ENCODE peak calls at places on chromosome 16, in eight cellular contexts. A, D, L, O, P, Y, H and M are unnamed samples. For H3K27me3, the result is how much of the 10 kb centered on the place peaks cover.

GRCh38 chr16:69118468-69118867 is 13.0 kb downstream of the HAS3 start:
- DNase-seq in A (no peak), D (no peak), L (no peak), O (no peak), P (no peak), Y (no peak), H (no peak), M (no peak)

GRCh38 chr16:19532601-19533000 is 8.9 kb downstream of the CCP110 start:
- DNase-seq in A (no peak), D (no peak), L (no peak), O (no peak), P (no peak), Y (no peak), H (no peak), M (no peak)

GRCh38 chr16:87702325-87702811 is 63.4 kb downstream of the KLHDC4 start:
- DNase-seq in A (no peak), D (no peak), L (peak), O (no peak), P (no peak), Y (no peak), H (no peak), M (peak)

GRCh38 chr16:9813665-9814064 is 368.6 kb downstream of the GRIN2A start:
- DNase-seq in A (no peak), D (no peak), L (no peak), O (no peak), P (no peak), Y (no peak), H (no peak), M (no peak)

GRCh38 chr16:85168732-85169256 is 56.5 kb upstream of the CIBAR2 start:
- DNase-seq in A (peak), D (peak), L (peak), O (peak), P (peak), Y (no peak), H (no peak), M (peak)

GRCh38 chr16:19210175-19210924 is 42.3 kb downstream of the SYT17 start:
- DNase-seq in A (no peak), D (no peak), L (no peak), O (no peak), P (no peak), Y (no peak), H (no peak), M (no peak)

GRCh38 chr16:79509221-79509631 is 91.3 kb downstream of the MAF start:
- DNase-seq in A (peak), D (peak), L (peak), O (peak), P (no peak), Y (no peak), H (peak), M (peak)

GRCh38 chr16:58511933-58512815 is 3.1 kb upstream of the SETD6 start:
- DNase-seq in A (peak), D (peak), L (peak), O (peak), P (peak), Y (no peak), H (peak), M (peak)

GRCh38 chr16:12337776-12338655 is 361.5 kb downstream of the SNX29 start:
- DNase-seq in A (no peak), D (no peak), L (no peak), O (no peak), P (no peak), Y (no peak), H (no peak), M (no peak)

GRCh38 chr16:4892356-4893102 is 44.4 kb downstream of the PPL start:
- DNase-seq in A (no peak), D (peak), L (no peak), O (no peak), P (no peak), Y (no peak), H (no peak), M (no peak)

GRCh38 chr16:89456412-89456811 is 33.9 kb downstream of the ANKRD11 start:
- DNase-seq in A (no peak), D (no peak), L (no peak), O (no peak), P (no peak), Y (no peak), H (no peak), M (no peak)

GRCh38 chr16:84284168-84284722 is 10.4 kb upstream of the WFDC1 start:
- DNase-seq in A (peak), D (peak), L (peak), O (no peak), P (peak), Y (no peak), H (no peak), M (peak)

GRCh38 chr16:80802902-80803301 is 1.5 kb downstream of the CDYL2 start:
- DNase-seq in A (no peak), D (no peak), L (no peak), O (no peak), P (no peak), Y (no peak), H (no peak), M (no peak)

GRCh38 chr16:64964126-64964540 is 157.7 kb downstream of the CDH11 start:
- DNase-seq in A (no peak), D (no peak), L (no peak), O (no peak), P (no peak), Y (no peak), H (no peak), M (no peak)

GRCh38 chr16:87652799-87653198 is 50.5 kb downstream of the JPH3 start:
- DNase-seq in A (no peak), D (no peak), L (no peak), O (no peak), P (no peak), Y (no peak), H (no peak), M (no peak)

GRCh38 chr16:68786685-68787418 is 49.8 kb downstream of the CDH1 start:
- DNase-seq in A (no peak), D (peak), L (peak), O (peak), P (no peak), Y (no peak), H (no peak), M (peak)

GRCh38 chr16:48366165-48367093 is 18.8 kb downstream of the SIAH1 start:
- DNase-seq in A (peak), D (no peak), L (peak), O (no peak), P (no peak), Y (no peak), H (no peak), M (peak)

GRCh38 chr16:79601092-79601977 is 798 bp upstream of the MAF start:
- DNase-seq in A (peak), D (peak), L (peak), O (peak), P (no peak), Y (no peak), H (no peak), M (peak)

GRCh38 chr16:64910351-64910750 is 211.5 kb downstream of the CDH11 start:
- DNase-seq in A (peak), D (peak), L (no peak), O (no peak), P (peak), Y (no peak), H (no peak), M (peak)

GRCh38 chr16:88282221-88283041 is 100.3 kb upstream of the ZNF469 start:
- DNase-seq in A (no peak), D (no peak), L (no peak), O (no peak), P (no peak), Y (no peak), H (no peak), M (no peak)

GRCh38 chr16:69311533-69312388 is 611 bp downstream of the VPS4A start:
- DNase-seq in A (peak), D (no peak), L (peak), O (peak), P (no peak), Y (no peak), H (no peak), M (peak)

GRCh38 chr16:57084257-57084770 is 8.1 kb upstream of the CPNE2 start:
- DNase-seq in A (peak), D (peak), L (peak), O (peak), P (peak), Y (peak), H (peak), M (peak)

GRCh38 chr16:75555213-75555706 is 792 bp downstream of the TMEM231 start:
- DNase-seq in A (peak), D (peak), L (peak), O (peak), P (peak), Y (no peak), H (peak), M (peak)

GRCh38 chr16:27431773-27432599 is 30.0 kb downstream of the IL21R start:
- DNase-seq in A (no peak), D (peak), L (no peak), O (no peak), P (no peak), Y (no peak), H (no peak), M (no peak)

GRCh38 chr16:27429981-27430441 is 28.0 kb downstream of the IL21R start:
- DNase-seq in A (no peak), D (peak), L (no peak), O (no peak), P (no peak), Y (no peak), H (no peak), M (no peak)

GRCh38 chr16:27430512-27430911 is 28.5 kb downstream of the IL21R start:
- DNase-seq in A (no peak), D (peak), L (no peak), O (no peak), P (no peak), Y (no peak), H (no peak), M (no peak)

GRCh38 chr16:27432600-27432957 is 30.6 kb downstream of the IL21R start:
- DNase-seq in A (no peak), D (peak), L (no peak), O (no peak), P (no peak), Y (no peak), H (no peak), M (no peak)

DNA sequence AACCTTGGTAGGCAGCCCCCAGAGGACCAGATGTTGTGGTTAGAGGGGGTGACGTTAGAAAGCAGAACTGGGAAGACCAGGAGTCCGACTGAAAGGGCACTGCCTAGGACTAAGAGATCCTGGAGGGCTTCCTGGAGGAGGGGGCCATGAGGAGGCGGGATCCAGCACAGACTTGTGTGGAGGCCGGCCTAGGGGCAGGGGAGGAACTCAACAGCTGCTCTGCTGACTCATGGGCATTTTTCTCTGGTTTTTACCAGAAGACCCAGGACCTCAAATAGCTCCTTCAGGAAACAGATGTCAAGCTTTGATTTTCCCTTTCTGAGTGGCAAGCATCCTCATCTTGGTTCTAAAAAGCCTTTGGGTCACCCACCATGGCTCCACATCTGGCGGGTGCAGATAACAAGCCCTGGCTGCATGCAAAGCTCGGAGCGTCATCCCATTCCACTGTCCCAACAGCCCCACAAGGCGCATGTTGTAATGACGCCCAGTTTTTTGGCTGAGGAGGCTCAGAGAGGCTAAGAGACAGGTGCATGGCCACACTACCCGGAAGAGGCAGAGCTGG is 29.0 kb downstream of the IL21R start:
- DNase-seq in A (no peak), D (peak), L (no peak), O (no peak), P (no peak), Y (no peak), H (no peak), M (no peak)
- TF ChIP-seq POLR2A in A (no peak), D (no peak), L (no peak), O (no peak), P (no peak), Y (no peak), H (no peak), M (no peak)

DNA sequence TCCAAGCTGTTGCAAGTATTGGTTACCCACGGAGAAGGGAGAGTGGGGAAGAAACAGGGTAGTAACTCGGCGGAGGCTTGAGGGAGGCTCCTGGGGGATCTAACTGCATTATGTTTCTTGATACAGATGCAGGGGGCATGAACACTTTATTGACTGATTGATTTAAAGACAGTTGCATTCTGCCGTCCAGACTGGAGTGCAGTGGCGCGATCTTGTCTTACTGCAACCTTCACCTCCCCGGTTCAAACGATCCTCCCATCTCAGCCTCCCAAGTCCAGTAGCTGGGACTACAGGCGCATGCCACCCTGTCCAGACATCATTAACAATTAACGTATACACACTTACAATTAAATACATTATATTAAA is 15.1 kb upstream of the ERN2 start:
- DNase-seq in A (no peak), D (no peak), L (no peak), O (no peak), P (no peak), Y (no peak), H (no peak), M (no peak)
- TF ChIP-seq CTCF in A (no peak), D (no peak), L (no peak), O (no peak), P (no peak), Y (peak), H (no peak), M (no peak)

GRCh38 chr16:67657751-67658518 is 2.1 kb downstream of the ACD start:
- DNase-seq in A (no peak), D (no peak), L (no peak), O (no peak), P (no peak), Y (no peak), H (no peak), M (no peak)
- H3K27me3 ChIP-seq in A (under half), D (under half), L (under half), O (under half), P (under half), Y (under half), H (under half), M (under half)

GRCh38 chr16:379183-379960 is 2.4 kb downstream of the PGAP6 start:
- DNase-seq in A (no peak), D (no peak), L (peak), O (peak), P (no peak), Y (no peak), H (peak), M (peak)

GRCh38 chr16:380837-381787 is 666 bp downstream of the PGAP6 start:
- DNase-seq in A (no peak), D (no peak), L (no peak), O (peak), P (no peak), Y (no peak), H (no peak), M (peak)

GRCh38 chr16:383326-384020 is 1.7 kb upstream of the PGAP6 start:
- DNase-seq in A (no peak), D (no peak), L (peak), O (peak), P (no peak), Y (no peak), H (no peak), M (peak)

GRCh38 chr16:379961-380836 is 1.6 kb downstream of the PGAP6 start:
- DNase-seq in A (no peak), D (no peak), L (no peak), O (no peak), P (no peak), Y (no peak), H (no peak), M (no peak)

GRCh38 chr16:381788-382717 is at the start of gene PGAP6:
- DNase-seq in A (no peak), D (peak), L (peak), O (peak), P (peak), Y (no peak), H (no peak), M (peak)
- TF ChIP-seq POLR2A in A (peak), D (no peak), L (peak), O (no peak), P (no peak), Y (no peak), H (no peak), M (peak)

GRCh38 chr16:14263769-14264168 is 192.7 kb downstream of the MRTFB start:
- DNase-seq in A (no peak), D (no peak), L (no peak), O (no peak), P (no peak), Y (no peak), H (no peak), M (no peak)

GRCh38 chr16:14263011-14263410 is 191.9 kb downstream of the MRTFB start:
- DNase-seq in A (no peak), D (no peak), L (no peak), O (no peak), P (no peak), Y (no peak), H (no peak), M (no peak)

GRCh38 chr16:14264560-14264959 is 193.4 kb downstream of the MRTFB start:
- DNase-seq in A (no peak), D (no peak), L (no peak), O (no peak), P (no peak), Y (no peak), H (no peak), M (no peak)

GRCh38 chr16:14268073-14268472 is 197.0 kb downstream of the MRTFB start:
- DNase-seq in A (no peak), D (no peak), L (no peak), O (no peak), P (no peak), Y (no peak), H (no peak), M (no peak)
- TF ChIP-seq CTCF in A (no peak), D (no peak), L (no peak), O (no peak), P (no peak), Y (no peak), H (no peak), M (no peak)

GRCh38 chr16:71368958-71369357 is 10.4 kb downstream of the CALB2 start:
- DNase-seq in A (no peak), D (no peak), L (no peak), O (no peak), P (no peak), Y (no peak), H (peak), M (no peak)
- H3K27me3 ChIP-seq in A (under half), D (under half), L (under half), O (under half), P (under half), Y (under half), H (under half), M (under half)

GRCh38 chr16:50742521-50743150 is 750 bp downstream of the CYLD start:
- DNase-seq in A (peak), D (peak), L (peak), O (no peak), P (no peak), Y (no peak), H (no peak), M (peak)

GRCh38 chr16:50741225-50741807 is 570 bp upstream of the CYLD start:
- DNase-seq in A (peak), D (peak), L (peak), O (no peak), P (no peak), Y (no peak), H (no peak), M (peak)

GRCh38 chr16:50743575-50744225 is 1.8 kb downstream of the CYLD start:
- DNase-seq in A (no peak), D (no peak), L (no peak), O (no peak), P (no peak), Y (no peak), H (no peak), M (no peak)

GRCh38 chr16:50740747-50741146 is 1.1 kb upstream of the CYLD start:
- DNase-seq in A (no peak), D (no peak), L (no peak), O (no peak), P (no peak), Y (no peak), H (no peak), M (no peak)

DNA sequence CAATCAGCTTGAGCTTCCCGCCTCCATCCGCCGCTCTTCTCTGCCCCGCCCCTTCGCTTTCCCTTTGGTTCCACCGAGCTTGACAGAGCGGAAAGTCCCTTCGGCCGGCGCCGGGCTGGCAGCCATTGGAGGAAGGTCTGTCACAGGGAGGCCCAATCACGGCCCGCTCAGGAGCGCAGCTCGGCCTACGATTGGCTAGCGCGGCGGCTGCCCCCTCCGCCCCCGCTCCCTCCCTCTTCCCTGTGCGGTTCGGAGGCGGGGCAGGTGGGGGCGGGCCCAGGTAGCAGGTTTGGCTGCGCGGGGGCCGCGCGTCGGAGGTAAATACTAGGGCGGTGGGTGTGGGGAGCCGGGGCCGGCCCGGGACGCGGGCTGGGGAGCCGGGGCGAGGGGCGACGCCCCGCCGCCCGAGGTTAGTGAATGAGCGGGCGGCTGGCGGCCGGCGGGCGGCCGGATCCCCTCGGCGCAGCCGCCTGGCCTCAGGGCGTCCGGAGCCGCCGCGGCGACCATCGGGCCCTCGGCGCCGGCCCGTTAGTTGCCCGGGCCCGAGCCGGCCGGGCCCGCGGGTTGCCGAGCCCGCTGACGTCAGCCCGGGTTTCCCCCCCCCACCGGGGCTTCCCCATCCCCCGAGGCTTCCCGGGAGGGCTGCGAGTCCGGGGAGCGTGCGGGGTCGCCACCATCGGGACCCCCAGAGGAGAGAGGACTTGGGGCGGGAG is at the start of gene CYLD:
- DNase-seq in A (peak), D (peak), L (peak), O (peak), P (peak), Y (peak), H (peak), M (peak)
- TF ChIP-seq POLR2A in A (peak), D (no peak), L (peak), O (peak), P (no peak), Y (no peak), H (no peak), M (peak)

GRCh38 chr16:29664133-29664912 is 1.3 kb downstream of the SPN start:
- DNase-seq in A (no peak), D (no peak), L (peak), O (peak), P (no peak), Y (no peak), H (no peak), M (peak)
- TF ChIP-seq CTCF in A (no peak), D (no peak), L (no peak), O (no peak), P (no peak), Y (no peak), H (no peak), M (no peak)